ENCODE peak calls at places on chromosomes 16 and 17, in six cellular contexts. J is KBM-7; L is activated T-cell treated with anti-CD3 and anti-CD28 coated beads, Interleukin-2, amount 50 U/mL, for 72 hours; G is HFFc6; K is nephron progenitor cell; S is dorsolateral prefrontal cortex. U is an unnamed sample.

GRCh38 chr17:14904406-14904805 is 360.7 kb downstream of the PMP22 start:
- DNase-seq in J (no peak), L (no peak), G (no peak), K (no peak), S (no peak), U (no peak)

GRCh38 chr17:75896360-75897075 is at the start of gene TRIM65:
- DNase-seq in J (peak), L (peak), G (peak), K (peak), S (peak), U (peak)

GRCh38 chr16:75632857-75633256 is 9.8 kb upstream of the ADAT1 start:
- DNase-seq in J (no peak), L (no peak), G (no peak), K (no peak), S (no peak), U (no peak)

GRCh38 chr17:2487306-2487705 is 24.4 kb downstream of the METTL16 start:
- DNase-seq in J (no peak), L (no peak), G (no peak), K (no peak), S (no peak), U (no peak)

GRCh38 chr16:22360963-22361659 is 13.3 kb downstream of the CDR2 start:
- DNase-seq in J (peak), L (no peak), G (no peak), K (no peak), S (no peak), U (no peak)

GRCh38 chr17:80987941-80988461 is 3.6 kb upstream of the CHMP6 start:
- DNase-seq in J (no peak), L (no peak), G (no peak), K (no peak), S (no peak), U (no peak)

GRCh38 chr17:81667754-81668153 is 1.2 kb downstream of the CCDC137 start:
- DNase-seq in J (peak), L (no peak), G (no peak), K (no peak), S (no peak), U (no peak)

GRCh38 chr17:39870776-39871175 is 2.8 kb downstream of the ZPBP2 start:
- DNase-seq in J (no peak), L (no peak), G (no peak), K (no peak), S (no peak), U (no peak)

GRCh38 chr17:82231562-82232321 is 2.9 kb downstream of the SLC16A3 start:
- DNase-seq in J (peak), L (no peak), G (no peak), K (peak), S (no peak), U (peak)

GRCh38 chr17:28193241-28193640 is 125.8 kb upstream of the TMEM97 start:
- DNase-seq in J (peak), L (no peak), G (no peak), K (no peak), S (peak), U (no peak)